ENCODE peak calls at places on chromosomes 13 and 19, in eight cellular contexts. R is AG08395, U is AG09309, I is kidney tubule cell, Y is astrocyte of the cerebellum, N is A549, J is mesendoderm, F is frontal cortex. X is an unnamed sample.

GRCh38 chr13:112833551-112834257 is 135.3 kb upstream of the MCF2L start:
- DNase-seq in R (no peak), U (no peak), I (no peak), Y (no peak), N (no peak), J (no peak), F (no peak), X (no peak)

GRCh38 chr19:23917856-23918255 is 3.2 kb downstream of the ZNF726 start:
- DNase-seq in R (no peak), U (no peak), I (peak), Y (no peak), N (no peak), J (peak), F (no peak), X (no peak)

GRCh38 chr13:102597029-102598015 is 536 bp downstream of the TPP2 start:
- DNase-seq in R (peak), U (no peak), I (peak), Y (peak), N (peak), J (peak), F (peak), X (no peak)

GRCh38 chr19:11142528-11143171 is 12.9 kb downstream of the SPC24 start:
- DNase-seq in R (peak), U (peak), I (peak), Y (peak), N (peak), J (peak), F (peak), X (no peak)

GRCh38 chr13:79457948-79458347 is 23.0 kb upstream of the NDFIP2 start:
- DNase-seq in R (peak), U (no peak), I (peak), Y (no peak), N (no peak), J (peak), F (no peak), X (no peak)

GRCh38 chr19:13382633-13382938 is 123.7 kb downstream of the CACNA1A start:
- DNase-seq in R (no peak), U (no peak), I (no peak), Y (no peak), N (no peak), J (no peak), F (no peak), X (no peak)

GRCh38 chr13:92938481-92939020 is 288.1 kb upstream of the GPC6 start:
- DNase-seq in R (no peak), U (no peak), I (no peak), Y (no peak), N (no peak), J (peak), F (no peak), X (no peak)

GRCh38 chr13:113637262-113638160 is 20.5 kb downstream of the ATP4B start:
- DNase-seq in R (no peak), U (no peak), I (no peak), Y (no peak), N (no peak), J (no peak), F (no peak), X (no peak)

GRCh38 chr13:98496239-98496668 is 80.7 kb downstream of the STK24 start:
- DNase-seq in R (peak), U (no peak), I (no peak), Y (no peak), N (no peak), J (no peak), F (no peak), X (no peak)

GRCh38 chr19:12834976-12835757 is 788 bp upstream of the RTBDN start:
- DNase-seq in R (peak), U (no peak), I (no peak), Y (no peak), N (peak), J (peak), F (no peak), X (no peak)

GRCh38 chr13:92589955-92590354 is 636.7 kb upstream of the GPC6 start:
- DNase-seq in R (no peak), U (no peak), I (no peak), Y (no peak), N (no peak), J (no peak), F (no peak), X (no peak)

GRCh38 chr13:100454876-100455275 is 133.7 kb downstream of the GGACT start:
- DNase-seq in R (no peak), U (no peak), I (peak), Y (peak), N (no peak), J (peak), F (no peak), X (no peak)

GRCh38 chr13:99380921-99381645 is 73.9 kb upstream of the GPR183 start:
- DNase-seq in R (no peak), U (no peak), I (peak), Y (no peak), N (no peak), J (no peak), F (no peak), X (no peak)

GRCh38 chr13:46668302-46668720 is 115.3 kb downstream of the LRCH1 start:
- DNase-seq in R (peak), U (peak), I (peak), Y (peak), N (no peak), J (no peak), F (no peak), X (no peak)

GRCh38 chr13:67023088-67023893 is 206.8 kb downstream of the PCDH9 start:
- DNase-seq in R (peak), U (peak), I (peak), Y (peak), N (peak), J (peak), F (no peak), X (no peak)

GRCh38 chr13:40026741-40027140 is 371.3 kb downstream of the COG6 start:
- DNase-seq in R (no peak), U (no peak), I (no peak), Y (no peak), N (no peak), J (no peak), F (no peak), X (no peak)

GRCh38 chr19:47885067-47885463 is 1.1 kb downstream of the SULT2A1 start:
- DNase-seq in R (no peak), U (no peak), I (no peak), Y (no peak), N (no peak), J (no peak), F (no peak), X (no peak)

GRCh38 chr19:21202865-21203494 is 61.1 kb downstream of the ZNF431 start:
- DNase-seq in R (peak), U (peak), I (peak), Y (no peak), N (peak), J (peak), F (peak), X (peak)

GRCh38 chr13:50519866-50520265 is 323.6 kb downstream of the DLEU7 start:
- DNase-seq in R (no peak), U (no peak), I (no peak), Y (no peak), N (no peak), J (no peak), F (no peak), X (no peak)

GRCh38 chr19:18020212-18021067 is 12.5 kb downstream of the ARRDC2 start:
- DNase-seq in R (peak), U (no peak), I (peak), Y (no peak), N (no peak), J (no peak), F (peak), X (no peak)

GRCh38 chr13:77898097-77898496 is 20.5 kb downstream of the EDNRB start:
- DNase-seq in R (no peak), U (no peak), I (peak), Y (no peak), N (no peak), J (no peak), F (no peak), X (no peak)

GRCh38 chr19:2126879-2127518 is 24.4 kb downstream of the AP3D1 start:
- DNase-seq in R (no peak), U (no peak), I (no peak), Y (no peak), N (no peak), J (no peak), F (no peak), X (no peak)

GRCh38 chr19:58559275-58560006 is 1.0 kb upstream of the UBE2M start:
- DNase-seq in R (peak), U (peak), I (peak), Y (peak), N (peak), J (peak), F (peak), X (no peak)

GRCh38 chr19:12783849-12784393 is 7.4 kb upstream of the JUNB start:
- DNase-seq in R (no peak), U (no peak), I (peak), Y (no peak), N (peak), J (no peak), F (no peak), X (no peak)

X was measured in T follicular helper cell.